ENCODE peak calls at places on chromosomes 5 and 9, in nine cellular contexts. One of them, this sample, is unnamed.
A peak's percentile ranks its signal among the peaks of the same experiment; 100 is the strongest.

GRCh38 chr5:179142434-179143198 is 82.4 kb downstream of the ZNF354C start:
- DNase-seq in effector memory CD4-positive, alpha-beta T cell: no peak
- DNase-seq in astrocyte of the spinal cord: peak; percentile 54
- DNase-seq in LNCaP clone FGC: no peak
- DNase-seq in hepatocyte: no peak
- DNase-seq in pancreas: no peak
- DNase-seq in heart right ventricle: no peak
- DNase-seq in GM12878: no peak
- DNase-seq in AG04450: peak; percentile 16
- DNase-seq in this sample: no peak

GRCh38 chr9:124110307-124110915 is 98.8 kb downstream of the LHX2 start:
- DNase-seq in heart right ventricle: peak; percentile 60
- DNase-seq in GM12878: no peak
- DNase-seq in effector memory CD4-positive, alpha-beta T cell: peak; percentile 5
- DNase-seq in pancreas: peak; percentile 34
- DNase-seq in astrocyte of the spinal cord: peak; percentile 70
- DNase-seq in AG04450: peak; percentile 15
- DNase-seq in LNCaP clone FGC: peak; percentile 48
- DNase-seq in hepatocyte: peak; percentile 86
- DNase-seq in this sample: peak; percentile 55

GRCh38 chr9:97876061-97876460 is 23.0 kb downstream of the FOXE1 start:
- DNase-seq in AG04450: no peak
- DNase-seq in hepatocyte: no peak
- DNase-seq in LNCaP clone FGC: no peak
- DNase-seq in pancreas: no peak
- DNase-seq in astrocyte of the spinal cord: no peak
- DNase-seq in GM12878: no peak
- DNase-seq in effector memory CD4-positive, alpha-beta T cell: no peak
- DNase-seq in heart right ventricle: no peak
- DNase-seq in this sample: no peak

GRCh38 chr9:127524373-127524772 is 73.1 kb downstream of the LRSAM1 start:
- DNase-seq in heart right ventricle: no peak
- DNase-seq in LNCaP clone FGC: no peak
- DNase-seq in astrocyte of the spinal cord: no peak
- DNase-seq in pancreas: no peak
- DNase-seq in GM12878: no peak
- DNase-seq in AG04450: no peak
- DNase-seq in hepatocyte: no peak
- DNase-seq in effector memory CD4-positive, alpha-beta T cell: no peak
- DNase-seq in this sample: no peak

GRCh38 chr5:9124837-9125236 is 421.0 kb downstream of the SEMA5A start:
- DNase-seq in LNCaP clone FGC: no peak
- DNase-seq in astrocyte of the spinal cord: no peak
- DNase-seq in effector memory CD4-positive, alpha-beta T cell: no peak
- DNase-seq in heart right ventricle: no peak
- DNase-seq in hepatocyte: no peak
- DNase-seq in AG04450: no peak
- DNase-seq in pancreas: no peak
- DNase-seq in GM12878: no peak
- DNase-seq in this sample: no peak

GRCh38 chr9:21543187-21543586 is 61.1 kb upstream of the IFNE start:
- DNase-seq in LNCaP clone FGC: no peak
- DNase-seq in heart right ventricle: no peak
- DNase-seq in astrocyte of the spinal cord: no peak
- DNase-seq in GM12878: no peak
- DNase-seq in hepatocyte: no peak
- DNase-seq in effector memory CD4-positive, alpha-beta T cell: no peak
- DNase-seq in AG04450: no peak
- DNase-seq in pancreas: no peak
- DNase-seq in this sample: no peak

GRCh38 chr5:39547548-39548154 is 122.9 kb upstream of the DAB2 start:
- DNase-seq in hepatocyte: peak; percentile 83
- DNase-seq in effector memory CD4-positive, alpha-beta T cell: no peak
- DNase-seq in LNCaP clone FGC: peak; percentile 6
- DNase-seq in heart right ventricle: peak; percentile 87
- DNase-seq in pancreas: peak; percentile 18
- DNase-seq in astrocyte of the spinal cord: peak; percentile 75
- DNase-seq in GM12878: no peak
- DNase-seq in AG04450: peak; percentile 33
- DNase-seq in this sample: no peak

GRCh38 chr9:36976371-36977030 is 57.6 kb downstream of the PAX5 start:
- DNase-seq in hepatocyte: no peak
- DNase-seq in pancreas: no peak
- DNase-seq in GM12878: no peak
- DNase-seq in effector memory CD4-positive, alpha-beta T cell: no peak
- DNase-seq in LNCaP clone FGC: no peak
- DNase-seq in AG04450: no peak
- DNase-seq in astrocyte of the spinal cord: no peak
- DNase-seq in heart right ventricle: no peak
- DNase-seq in this sample: no peak

GRCh38 chr5:33755216-33755615 is 136.6 kb downstream of the ADAMTS12 start:
- DNase-seq in effector memory CD4-positive, alpha-beta T cell: no peak
- DNase-seq in hepatocyte: no peak
- DNase-seq in AG04450: no peak
- DNase-seq in pancreas: no peak
- DNase-seq in GM12878: no peak
- DNase-seq in LNCaP clone FGC: no peak
- DNase-seq in heart right ventricle: no peak
- DNase-seq in astrocyte of the spinal cord: no peak
- DNase-seq in this sample: no peak

GRCh38 chr9:104872959-104873850 is 54.8 kb downstream of the ABCA1 start:
- DNase-seq in GM12878: no peak
- DNase-seq in effector memory CD4-positive, alpha-beta T cell: no peak
- DNase-seq in pancreas: no peak
- DNase-seq in AG04450: peak; percentile 68
- DNase-seq in astrocyte of the spinal cord: peak; percentile 95
- DNase-seq in heart right ventricle: peak; percentile 21
- DNase-seq in hepatocyte: peak; percentile 55
- DNase-seq in LNCaP clone FGC: no peak
- DNase-seq in this sample: no peak

GRCh38 chr9:98732091-98732490 is 23.4 kb upstream of the GABBR2 start:
- DNase-seq in effector memory CD4-positive, alpha-beta T cell: no peak
- DNase-seq in AG04450: no peak
- DNase-seq in GM12878: no peak
- DNase-seq in astrocyte of the spinal cord: no peak
- DNase-seq in hepatocyte: no peak
- DNase-seq in heart right ventricle: no peak
- DNase-seq in pancreas: no peak
- DNase-seq in LNCaP clone FGC: no peak
- DNase-seq in this sample: no peak

DNA sequence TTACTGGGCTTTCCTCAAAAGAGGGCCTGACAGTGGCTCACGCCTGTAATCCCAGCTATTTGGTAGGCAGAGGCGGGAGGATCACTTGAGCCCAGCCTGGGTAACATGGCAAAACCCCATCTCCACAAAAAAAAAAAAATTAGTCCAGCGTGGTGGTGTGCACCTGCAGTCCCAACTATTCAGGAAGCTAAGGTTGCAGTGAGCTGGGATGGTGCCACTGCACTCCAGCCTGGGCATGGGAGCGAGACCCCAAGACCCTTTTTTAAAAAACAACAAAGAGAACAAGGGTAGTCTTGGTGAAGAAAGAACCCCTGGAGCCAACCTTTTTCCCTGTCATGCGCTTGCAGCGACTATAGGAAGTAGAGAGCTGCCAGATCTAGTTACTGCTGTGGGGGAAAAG is 2.9 kb downstream of the C9orf40 start:
- DNase-seq in GM12878: no peak
- DNase-seq in AG04450: no peak
- DNase-seq in LNCaP clone FGC: no peak
- DNase-seq in effector memory CD4-positive, alpha-beta T cell: no peak
- DNase-seq in pancreas: no peak
- DNase-seq in heart right ventricle: no peak
- DNase-seq in astrocyte of the spinal cord: no peak
- DNase-seq in hepatocyte: no peak
- DNase-seq in this sample: no peak
- H3K4me3 ChIP-seq in GM12878: no peak overlapping the region
- H3K4me3 ChIP-seq in AG04450: no peak overlapping the region
- H3K4me3 ChIP-seq in LNCaP clone FGC: no peak overlapping the region
- H3K4me3 ChIP-seq in effector memory CD4-positive, alpha-beta T cell: no peak overlapping the region
- H3K4me3 ChIP-seq in pancreas: no peak overlapping the region
- H3K4me3 ChIP-seq in heart right ventricle: no peak overlapping the region
- H3K4me3 ChIP-seq in astrocyte of the spinal cord: no peak overlapping the region
- H3K4me3 ChIP-seq in hepatocyte: no peak overlapping the region
- H3K4me3 ChIP-seq in this sample: no peak overlapping the region

GRCh38 chr5:73311291-73312110 is 137.1 kb downstream of the FOXD1 start:
- DNase-seq in hepatocyte: peak; percentile 63
- DNase-seq in LNCaP clone FGC: no peak
- DNase-seq in pancreas: no peak
- DNase-seq in astrocyte of the spinal cord: peak; percentile 94
- DNase-seq in effector memory CD4-positive, alpha-beta T cell: no peak
- DNase-seq in heart right ventricle: peak; percentile 8
- DNase-seq in AG04450: peak; percentile 66
- DNase-seq in GM12878: no peak
- DNase-seq in this sample: no peak
- H3K4me3 ChIP-seq in hepatocyte: no peak overlapping the region
- H3K4me3 ChIP-seq in LNCaP clone FGC: no peak overlapping the region
- H3K4me3 ChIP-seq in pancreas: no peak overlapping the region
- H3K4me3 ChIP-seq in astrocyte of the spinal cord: no peak overlapping the region
- H3K4me3 ChIP-seq in effector memory CD4-positive, alpha-beta T cell: no peak overlapping the region
- H3K4me3 ChIP-seq in heart right ventricle: no peak overlapping the region
- H3K4me3 ChIP-seq in AG04450: peak overlapping the region; percentile 31
- H3K4me3 ChIP-seq in GM12878: no peak overlapping the region
- H3K4me3 ChIP-seq in this sample: no peak overlapping the region

GRCh38 chr5:81718300-81718699 is 32.6 kb downstream of the SSBP2 start:
- DNase-seq in pancreas: no peak
- DNase-seq in GM12878: no peak
- DNase-seq in hepatocyte: no peak
- DNase-seq in LNCaP clone FGC: no peak
- DNase-seq in astrocyte of the spinal cord: no peak
- DNase-seq in AG04450: no peak
- DNase-seq in effector memory CD4-positive, alpha-beta T cell: no peak
- DNase-seq in heart right ventricle: no peak
- DNase-seq in this sample: no peak
- H3K4me3 ChIP-seq in pancreas: no peak overlapping the region
- H3K4me3 ChIP-seq in GM12878: no peak overlapping the region
- H3K4me3 ChIP-seq in hepatocyte: no peak overlapping the region
- H3K4me3 ChIP-seq in LNCaP clone FGC: no peak overlapping the region
- H3K4me3 ChIP-seq in astrocyte of the spinal cord: no peak overlapping the region
- H3K4me3 ChIP-seq in AG04450: peak overlapping the region; percentile 8
- H3K4me3 ChIP-seq in effector memory CD4-positive, alpha-beta T cell: no peak overlapping the region
- H3K4me3 ChIP-seq in heart right ventricle: no peak overlapping the region
- H3K4me3 ChIP-seq in this sample: no peak overlapping the region

DNA sequence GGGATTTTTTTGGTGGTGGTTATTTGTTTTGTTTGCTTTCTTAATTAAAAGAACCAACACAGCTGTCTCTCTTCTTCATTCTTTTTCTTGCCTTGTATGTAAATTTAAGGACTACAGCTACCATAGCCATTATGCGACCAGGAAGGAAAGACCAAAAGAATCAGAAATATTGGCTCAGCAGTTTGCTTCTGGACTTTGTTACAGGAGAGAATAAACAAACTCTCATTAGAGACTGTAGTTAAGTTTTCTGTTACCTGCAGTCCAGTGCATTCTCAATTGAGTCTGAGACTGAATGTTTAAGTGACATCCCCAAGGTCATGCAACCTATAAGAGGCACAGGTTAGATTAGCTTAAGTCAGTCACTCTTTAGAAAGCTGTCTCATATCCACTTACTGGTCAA is 83.3 kb upstream of the NREP start:
- DNase-seq in LNCaP clone FGC: no peak
- DNase-seq in GM12878: no peak
- DNase-seq in heart right ventricle: no peak
- DNase-seq in astrocyte of the spinal cord: no peak
- DNase-seq in pancreas: no peak
- DNase-seq in AG04450: no peak
- DNase-seq in hepatocyte: no peak
- DNase-seq in effector memory CD4-positive, alpha-beta T cell: no peak
- DNase-seq in this sample: no peak
- H3K4me3 ChIP-seq in LNCaP clone FGC: no peak overlapping the region
- H3K4me3 ChIP-seq in GM12878: no peak overlapping the region
- H3K4me3 ChIP-seq in heart right ventricle: no peak overlapping the region
- H3K4me3 ChIP-seq in astrocyte of the spinal cord: no peak overlapping the region
- H3K4me3 ChIP-seq in pancreas: no peak overlapping the region
- H3K4me3 ChIP-seq in AG04450: no peak overlapping the region
- H3K4me3 ChIP-seq in hepatocyte: no peak overlapping the region
- H3K4me3 ChIP-seq in effector memory CD4-positive, alpha-beta T cell: no peak overlapping the region
- H3K4me3 ChIP-seq in this sample: no peak overlapping the region

DNA sequence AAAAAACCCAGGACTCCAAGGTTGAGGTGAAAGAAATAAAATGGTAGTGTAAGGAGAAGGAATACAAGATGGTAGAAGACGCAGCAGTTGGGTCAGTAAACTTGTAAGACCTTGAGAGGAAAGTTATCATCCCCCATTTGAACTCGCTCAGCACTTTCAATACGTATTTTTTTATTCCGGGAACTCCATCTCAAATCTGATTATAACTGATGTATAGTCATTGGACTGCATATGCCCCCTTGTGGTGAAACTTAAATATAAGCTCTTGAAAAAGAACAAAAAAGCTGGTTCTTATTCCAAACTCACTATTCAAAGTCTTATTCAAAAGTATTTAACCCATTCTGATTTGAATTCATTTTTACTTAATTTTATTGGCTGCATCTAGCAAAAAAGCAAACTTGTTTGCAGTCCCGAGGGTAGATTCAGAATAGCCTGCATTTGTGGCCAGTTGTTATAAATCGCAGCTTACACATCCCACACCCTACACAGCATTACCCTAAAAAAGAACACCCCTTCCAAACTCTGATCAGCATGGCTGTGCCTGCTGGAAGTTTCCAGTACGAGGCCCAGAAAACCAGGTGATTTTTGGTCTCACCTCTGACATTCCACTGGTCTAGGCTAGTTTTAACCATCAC is 118.0 kb downstream of the ESM1 start:
- DNase-seq in heart right ventricle: no peak
- DNase-seq in astrocyte of the spinal cord: peak; percentile 76
- DNase-seq in GM12878: no peak
- DNase-seq in LNCaP clone FGC: no peak
- DNase-seq in effector memory CD4-positive, alpha-beta T cell: no peak
- DNase-seq in AG04450: no peak
- DNase-seq in pancreas: no peak
- DNase-seq in hepatocyte: peak; percentile 83
- DNase-seq in this sample: no peak
- H3K4me3 ChIP-seq in heart right ventricle: peak overlapping the region; percentile 24
- H3K4me3 ChIP-seq in astrocyte of the spinal cord: no peak overlapping the region
- H3K4me3 ChIP-seq in GM12878: no peak overlapping the region
- H3K4me3 ChIP-seq in LNCaP clone FGC: no peak overlapping the region
- H3K4me3 ChIP-seq in effector memory CD4-positive, alpha-beta T cell: no peak overlapping the region
- H3K4me3 ChIP-seq in AG04450: no peak overlapping the region
- H3K4me3 ChIP-seq in pancreas: peak overlapping the region; percentile 10
- H3K4me3 ChIP-seq in hepatocyte: no peak overlapping the region
- H3K4me3 ChIP-seq in this sample: no peak overlapping the region

GRCh38 chr5:135053278-135053677 is 19.2 kb upstream of the PITX1 start:
- DNase-seq in hepatocyte: no peak
- DNase-seq in astrocyte of the spinal cord: no peak
- DNase-seq in GM12878: peak; percentile 58
- DNase-seq in heart right ventricle: no peak
- DNase-seq in pancreas: no peak
- DNase-seq in effector memory CD4-positive, alpha-beta T cell: no peak
- DNase-seq in LNCaP clone FGC: no peak
- DNase-seq in AG04450: no peak
- DNase-seq in this sample: no peak
- H3K4me3 ChIP-seq in hepatocyte: no peak overlapping the region
- H3K4me3 ChIP-seq in astrocyte of the spinal cord: no peak overlapping the region
- H3K4me3 ChIP-seq in GM12878: no peak overlapping the region
- H3K4me3 ChIP-seq in heart right ventricle: no peak overlapping the region
- H3K4me3 ChIP-seq in pancreas: no peak overlapping the region
- H3K4me3 ChIP-seq in effector memory CD4-positive, alpha-beta T cell: no peak overlapping the region
- H3K4me3 ChIP-seq in LNCaP clone FGC: no peak overlapping the region
- H3K4me3 ChIP-seq in AG04450: no peak overlapping the region
- H3K4me3 ChIP-seq in this sample: no peak overlapping the region

This sample was measured in stomach.